ENCODE peak calls at places on chromosome 12, in five cellular contexts. F is psoas muscle, Q is uterus, V is SK-N-SH, N is tibial artery. L is an unnamed sample. For H3K27me3 and H3K36me3, the result is how much of the 10 kb centered on the place peaks cover.

GRCh38 chr12:6696690-6697583 is 3.7 kb downstream of the PIANP start:
- DNase-seq in Q (no peak), F (no peak), V (no peak), N (no peak), L (no peak)

GRCh38 chr12:67592228-67593011 is 56.1 kb upstream of the DYRK2 start:
- DNase-seq in V (no peak), F (no peak), N (no peak), Q (no peak), L (no peak)

GRCh38 chr12:15662303-15662980 is 126.7 kb downstream of the EPS8 start:
- DNase-seq in V (no peak), F (no peak), Q (no peak), N (no peak), L (no peak)

GRCh38 chr12:104768033-104768432 is 190.1 kb downstream of the SLC41A2 start:
- DNase-seq in F (no peak), N (no peak), V (no peak), Q (no peak), L (peak)

GRCh38 chr12:116687888-116688287 is 50.0 kb downstream of the SPRING1 start:
- DNase-seq in Q (no peak), V (peak), F (peak), N (no peak), L (peak)

GRCh38 chr12:69154585-69155363 is 84.6 kb upstream of the CPSF6 start:
- DNase-seq in Q (peak), V (peak), N (peak), F (peak), L (peak)

GRCh38 chr12:18165422-18165871 is 75.5 kb upstream of the RERGL start:
- DNase-seq in Q (no peak), F (no peak), N (no peak), V (no peak), L (no peak)

GRCh38 chr12:132324841-132325732 is 4.3 kb downstream of the GALNT9 start:
- DNase-seq in V (no peak), F (no peak), Q (no peak), N (no peak), L (no peak)

GRCh38 chr12:94244165-94245133 is 96.1 kb downstream of the PLXNC1 start:
- DNase-seq in V (no peak), N (no peak), Q (no peak), F (no peak), L (no peak)

GRCh38 chr12:120444676-120445075 is 1.5 kb downstream of the TRIAP1 start:
- DNase-seq in F (no peak), V (no peak), Q (no peak), N (no peak), L (no peak)

GRCh38 chr12:61291647-61292046 is 968.6 kb upstream of the USP15 start:
- DNase-seq in F (no peak), N (no peak), Q (no peak), V (no peak), L (no peak)

GRCh38 chr12:108766294-108766693 is 35.0 kb upstream of the CORO1C start:
- DNase-seq in F (no peak), Q (no peak), N (no peak), V (no peak), L (no peak)

GRCh38 chr12:18148961-18149360 is 59.0 kb upstream of the RERGL start:
- DNase-seq in V (no peak), N (no peak), Q (no peak), F (no peak), L (no peak)

GRCh38 chr12:47828967-47829482 is 9.3 kb upstream of the HDAC7 start:
- DNase-seq in N (peak), F (peak), V (peak), Q (peak), L (peak)

GRCh38 chr12:108804361-108804949 is 52.9 kb downstream of the SSH1 start:
- DNase-seq in F (peak), V (peak), N (peak), Q (peak), L (peak)

GRCh38 chr12:10829994-10830393 is 3.8 kb upstream of the TAS2R10 start:
- DNase-seq in F (no peak), N (no peak), V (no peak), Q (no peak), L (no peak)

GRCh38 chr12:18677189-18677588 is 60.6 kb downstream of the PLCZ1 start:
- DNase-seq in V (no peak), N (no peak), F (no peak), Q (no peak), L (no peak)

GRCh38 chr12:53986686-53987180 is 1.8 kb downstream of the HOXC10 start:
- DNase-seq in V (no peak), N (no peak), Q (no peak), F (no peak), L (no peak)

GRCh38 chr12:53985900-53986685 is 1.1 kb downstream of the HOXC10 start:
- DNase-seq in N (no peak), V (peak), F (no peak), Q (no peak), L (peak)

GRCh38 chr12:53983580-53984572 is 1.1 kb upstream of the HOXC10 start:
- DNase-seq in Q (no peak), N (no peak), V (no peak), F (no peak), L (peak)

GRCh38 chr12:53985358-53985899 is 483 bp downstream of the HOXC10 start:
- DNase-seq in F (no peak), V (peak), Q (no peak), N (no peak), L (peak)

DNA sequence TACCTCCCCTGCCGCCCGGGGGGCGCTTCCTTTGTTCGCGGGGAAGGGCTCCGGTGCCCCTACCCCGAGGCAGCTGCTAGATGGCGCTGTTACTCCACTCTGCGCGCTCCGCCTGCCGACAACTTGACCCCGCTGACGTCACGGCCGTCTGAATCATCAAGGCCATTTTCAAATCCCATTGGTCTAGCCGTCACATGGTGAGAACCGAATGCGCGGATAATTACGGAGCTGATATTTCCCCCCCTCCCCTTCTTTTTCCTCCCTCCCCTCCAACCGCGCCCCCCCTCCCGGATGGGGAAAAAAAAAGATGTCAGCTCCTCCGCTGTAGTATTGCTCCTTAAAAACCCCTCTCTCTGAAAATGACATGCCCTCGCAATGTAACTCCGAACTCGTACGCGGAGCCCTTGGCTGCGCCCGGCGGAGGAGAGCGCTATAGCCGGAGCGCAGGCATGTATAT is at the start of gene HOXC10:
- DNase-seq in N (peak), V (peak), Q (peak), F (peak), L (peak)
- H3K27me3 ChIP-seq in N (under half), V (half or more), Q (under half), F (under half), L (half or more)

GRCh38 chr12:122978507-122978955 is 1.9 kb upstream of the ARL6IP4 start:
- DNase-seq in Q (peak), F (no peak), N (no peak), V (no peak), L (no peak)
- H3K36me3 ChIP-seq in Q (under half), F (under half), N (under half), V (under half), L (under half)

GRCh38 chr12:3049596-3050314 is 27.4 kb upstream of the TSPAN9 start:
- DNase-seq in F (no peak), Q (no peak), V (no peak), N (no peak), L (peak)

GRCh38 chr12:3049176-3049575 is 28.0 kb upstream of the TSPAN9 start:
- DNase-seq in F (no peak), Q (no peak), N (no peak), V (no peak), L (no peak)

GRCh38 chr12:3055712-3056467 is 21.3 kb upstream of the TSPAN9 start:
- DNase-seq in Q (peak), N (no peak), F (no peak), V (no peak), L (peak)

GRCh38 chr12:3054993-3055711 is 22.0 kb upstream of the TSPAN9 start:
- DNase-seq in F (no peak), N (peak), Q (peak), V (no peak), L (peak)

GRCh38 chr12:3054374-3054773 is 22.8 kb upstream of the TSPAN9 start:
- DNase-seq in Q (no peak), V (no peak), F (no peak), N (no peak), L (peak)
- H3K4me3 ChIP-seq in Q (no peak), V (no peak), F (no peak), N (no peak), L (no peak)

GRCh38 chr12:64782181-64782580 is 23.0 kb upstream of the GNS start:
- DNase-seq in N (no peak), Q (no peak), V (peak), F (no peak), L (no peak)

GRCh38 chr12:64781374-64782029 is 22.3 kb upstream of the GNS start:
- DNase-seq in V (peak), F (no peak), N (no peak), Q (no peak), L (peak)

GRCh38 chr12:64780531-64781373 is 21.5 kb upstream of the GNS start:
- DNase-seq in Q (peak), N (no peak), V (peak), F (peak), L (peak)

GRCh38 chr12:64780220-64780530 is 21.0 kb upstream of the GNS start:
- DNase-seq in V (no peak), Q (no peak), N (no peak), F (no peak), L (no peak)

DNA sequence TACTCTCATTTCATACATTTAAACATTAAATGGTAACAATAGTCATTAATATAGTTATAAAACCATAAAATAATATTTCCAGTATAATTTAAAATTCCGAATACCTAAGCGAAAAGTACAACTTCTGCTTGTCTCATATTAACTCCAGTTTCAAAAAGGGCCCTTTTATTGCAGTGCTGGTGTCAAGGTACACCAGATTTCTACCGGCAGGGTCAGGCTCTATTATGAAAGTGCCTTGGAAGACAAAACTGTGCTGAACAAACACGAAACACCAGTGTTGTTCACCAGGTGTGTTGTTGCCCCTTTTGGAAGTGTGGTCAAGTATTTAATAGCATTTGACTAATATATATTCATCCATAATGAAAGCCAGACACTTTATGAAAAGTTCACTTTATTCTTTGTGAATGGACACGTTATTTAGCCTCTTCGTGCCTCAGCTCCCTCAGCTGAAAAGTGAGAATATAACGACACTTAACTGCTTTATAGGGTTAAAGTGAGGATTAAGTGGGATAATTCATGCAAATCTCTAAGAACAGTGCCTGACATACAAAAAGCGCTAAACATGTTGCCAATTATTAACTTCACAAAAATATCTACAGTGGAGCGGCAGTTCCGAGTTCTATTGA is 20.3 kb upstream of the GNS start:
- DNase-seq in N (no peak), Q (no peak), F (no peak), V (no peak), L (no peak)
- H3K27me3 ChIP-seq in N (under half), Q (under half), F (under half), V (under half), L (half or more)